ENCODE peak calls at places on chromosomes 16 and 17, in five cellular contexts. One of them, this sample, is unnamed.

GRCh38 chr17:49570540-49571242 is 5.0 kb upstream of the NXPH3 start:
- DNase-seq in fibroblast of pulmonary artery: no peak
- DNase-seq in WERI-Rb-1: no peak
- DNase-seq in suprapubic skin: no peak
- DNase-seq in tibial artery: no peak
- DNase-seq in this sample: no peak

GRCh38 chr16:3945751-3946603 is 65.5 kb upstream of the CREBBP start:
- DNase-seq in fibroblast of pulmonary artery: peak
- DNase-seq in tibial artery: no peak
- DNase-seq in WERI-Rb-1: no peak
- DNase-seq in suprapubic skin: peak
- DNase-seq in this sample: no peak

GRCh38 chr17:61002316-61002736 is 324.7 kb downstream of the BCAS3 start:
- DNase-seq in fibroblast of pulmonary artery: peak
- DNase-seq in WERI-Rb-1: no peak
- DNase-seq in suprapubic skin: no peak
- DNase-seq in tibial artery: no peak
- DNase-seq in this sample: no peak

GRCh38 chr16:3274490-3274889 is 8.8 kb upstream of the ZNF263 start:
- DNase-seq in fibroblast of pulmonary artery: no peak
- DNase-seq in suprapubic skin: no peak
- DNase-seq in WERI-Rb-1: peak
- DNase-seq in tibial artery: no peak
- DNase-seq in this sample: no peak

GRCh38 chr17:73657473-73658116 is 13.3 kb upstream of the SDK2 start:
- DNase-seq in tibial artery: no peak
- DNase-seq in suprapubic skin: no peak
- DNase-seq in WERI-Rb-1: peak
- DNase-seq in fibroblast of pulmonary artery: peak
- DNase-seq in this sample: no peak

GRCh38 chr16:56237451-56237930 is 46.2 kb downstream of the GNAO1 start:
- DNase-seq in suprapubic skin: no peak
- DNase-seq in fibroblast of pulmonary artery: no peak
- DNase-seq in WERI-Rb-1: no peak
- DNase-seq in tibial artery: peak
- DNase-seq in this sample: no peak

GRCh38 chr17:75875182-75875939 is 3.0 kb downstream of the TRIM47 start:
- DNase-seq in fibroblast of pulmonary artery: no peak
- DNase-seq in WERI-Rb-1: no peak
- DNase-seq in tibial artery: no peak
- DNase-seq in suprapubic skin: no peak
- DNase-seq in this sample: no peak

GRCh38 chr16:320206-320605 is 32.3 kb downstream of the AXIN1 start:
- DNase-seq in suprapubic skin: no peak
- DNase-seq in fibroblast of pulmonary artery: no peak
- DNase-seq in tibial artery: no peak
- DNase-seq in WERI-Rb-1: no peak
- DNase-seq in this sample: no peak

GRCh38 chr17:50274142-50274944 is at the start of gene TMEM92:
- DNase-seq in suprapubic skin: peak
- DNase-seq in WERI-Rb-1: peak
- DNase-seq in tibial artery: peak
- DNase-seq in fibroblast of pulmonary artery: no peak
- DNase-seq in this sample: no peak

GRCh38 chr16:1612320-1613111 is at the start of gene CRAMP1:
- DNase-seq in tibial artery: peak
- DNase-seq in fibroblast of pulmonary artery: no peak
- DNase-seq in suprapubic skin: peak
- DNase-seq in WERI-Rb-1: peak
- DNase-seq in this sample: no peak

GRCh38 chr16:74699666-74700065 is 996 bp downstream of the MLKL start:
- DNase-seq in tibial artery: no peak
- DNase-seq in fibroblast of pulmonary artery: no peak
- DNase-seq in WERI-Rb-1: no peak
- DNase-seq in suprapubic skin: no peak
- DNase-seq in this sample: no peak

GRCh38 chr16:56013962-56014552 is 138.9 kb upstream of the CES5A start:
- DNase-seq in fibroblast of pulmonary artery: peak
- DNase-seq in suprapubic skin: no peak
- DNase-seq in tibial artery: no peak
- DNase-seq in WERI-Rb-1: peak
- DNase-seq in this sample: no peak

GRCh38 chr16:13552062-13552959 is 367.6 kb upstream of the ERCC4 start:
- DNase-seq in fibroblast of pulmonary artery: no peak
- DNase-seq in WERI-Rb-1: no peak
- DNase-seq in suprapubic skin: no peak
- DNase-seq in tibial artery: no peak
- DNase-seq in this sample: no peak

GRCh38 chr17:44108440-44109311 is 14.8 kb downstream of the HDAC5 start:
- DNase-seq in WERI-Rb-1: peak
- DNase-seq in tibial artery: peak
- DNase-seq in suprapubic skin: peak
- DNase-seq in fibroblast of pulmonary artery: peak
- DNase-seq in this sample: no peak

GRCh38 chr16:83206426-83206825 is 579.7 kb downstream of the CDH13 start:
- DNase-seq in tibial artery: no peak
- DNase-seq in WERI-Rb-1: no peak
- DNase-seq in fibroblast of pulmonary artery: no peak
- DNase-seq in suprapubic skin: no peak
- DNase-seq in this sample: no peak

GRCh38 chr17:41553176-41553575 is 18.7 kb downstream of the KRT9 start:
- DNase-seq in WERI-Rb-1: no peak
- DNase-seq in fibroblast of pulmonary artery: no peak
- DNase-seq in tibial artery: no peak
- DNase-seq in suprapubic skin: no peak
- DNase-seq in this sample: no peak

GRCh38 chr17:41530062-41531048 is 2.2 kb upstream of the KRT19 start:
- DNase-seq in suprapubic skin: no peak
- DNase-seq in tibial artery: no peak
- DNase-seq in WERI-Rb-1: no peak
- DNase-seq in fibroblast of pulmonary artery: peak
- DNase-seq in this sample: no peak

GRCh38 chr17:82153745-82154375 is 55.8 kb upstream of the FASN start:
- DNase-seq in fibroblast of pulmonary artery: peak
- DNase-seq in suprapubic skin: peak
- DNase-seq in WERI-Rb-1: peak
- DNase-seq in tibial artery: peak
- DNase-seq in this sample: peak

GRCh38 chr17:65554568-65555223 is 6.8 kb downstream of the AXIN2 start:
- DNase-seq in WERI-Rb-1: no peak
- DNase-seq in fibroblast of pulmonary artery: no peak
- DNase-seq in tibial artery: no peak
- DNase-seq in suprapubic skin: no peak
- DNase-seq in this sample: no peak

GRCh38 chr17:76467366-76467765 is at the start of gene AANAT:
- DNase-seq in tibial artery: no peak
- DNase-seq in fibroblast of pulmonary artery: no peak
- DNase-seq in WERI-Rb-1: peak
- DNase-seq in suprapubic skin: no peak
- DNase-seq in this sample: no peak

GRCh38 chr17:17812211-17813054 is 24.4 kb downstream of the SREBF1 start:
- DNase-seq in fibroblast of pulmonary artery: peak
- DNase-seq in WERI-Rb-1: peak
- DNase-seq in suprapubic skin: peak
- DNase-seq in tibial artery: peak
- DNase-seq in this sample: no peak

GRCh38 chr17:66841744-66842143 is 6.8 kb downstream of the CACNG5 start:
- DNase-seq in WERI-Rb-1: no peak
- DNase-seq in suprapubic skin: no peak
- DNase-seq in fibroblast of pulmonary artery: no peak
- DNase-seq in tibial artery: no peak
- DNase-seq in this sample: no peak

GRCh38 chr16:57354311-57354710 is 4.3 kb upstream of the CCL22 start:
- DNase-seq in suprapubic skin: no peak
- DNase-seq in fibroblast of pulmonary artery: no peak
- DNase-seq in tibial artery: no peak
- DNase-seq in WERI-Rb-1: no peak
- DNase-seq in this sample: no peak

GRCh38 chr17:32912218-32912897 is 15.6 kb upstream of the TMEM98 start:
- DNase-seq in fibroblast of pulmonary artery: peak
- DNase-seq in suprapubic skin: no peak
- DNase-seq in tibial artery: peak
- DNase-seq in WERI-Rb-1: peak
- DNase-seq in this sample: no peak

GRCh38 chr16:15829460-15829859 is 27.4 kb downstream of the MYH11 start:
- DNase-seq in fibroblast of pulmonary artery: peak
- DNase-seq in tibial artery: peak
- DNase-seq in suprapubic skin: peak
- DNase-seq in WERI-Rb-1: no peak
- DNase-seq in this sample: no peak

GRCh38 chr17:39631403-39631802 is 4.7 kb downstream of the PPP1R1B start:
- DNase-seq in tibial artery: no peak
- DNase-seq in WERI-Rb-1: no peak
- DNase-seq in suprapubic skin: no peak
- DNase-seq in fibroblast of pulmonary artery: no peak
- DNase-seq in this sample: no peak

GRCh38 chr17:41625602-41626001 is 1.2 kb upstream of the KRT17 start:
- DNase-seq in WERI-Rb-1: no peak
- DNase-seq in suprapubic skin: peak
- DNase-seq in fibroblast of pulmonary artery: no peak
- DNase-seq in tibial artery: peak
- DNase-seq in this sample: no peak

GRCh38 chr16:64137976-64138375 is 983.9 kb downstream of the CDH11 start:
- DNase-seq in suprapubic skin: no peak
- DNase-seq in tibial artery: no peak
- DNase-seq in WERI-Rb-1: no peak
- DNase-seq in fibroblast of pulmonary artery: no peak
- DNase-seq in this sample: no peak

GRCh38 chr16:89638455-89638854 is 19.1 kb downstream of the CHMP1A start:
- DNase-seq in tibial artery: no peak
- DNase-seq in suprapubic skin: no peak
- DNase-seq in WERI-Rb-1: no peak
- DNase-seq in fibroblast of pulmonary artery: no peak
- DNase-seq in this sample: no peak

GRCh38 chr17:31472137-31472536 is 80.7 kb downstream of the RAB11FIP4 start:
- DNase-seq in tibial artery: no peak
- DNase-seq in fibroblast of pulmonary artery: no peak
- DNase-seq in suprapubic skin: no peak
- DNase-seq in WERI-Rb-1: no peak
- DNase-seq in this sample: no peak

GRCh38 chr17:65388911-65389310 is 172.5 kb downstream of the AXIN2 start:
- DNase-seq in WERI-Rb-1: no peak
- DNase-seq in fibroblast of pulmonary artery: peak
- DNase-seq in suprapubic skin: no peak
- DNase-seq in tibial artery: no peak
- DNase-seq in this sample: no peak

GRCh38 chr17:6495450-6496115 is 51.3 kb downstream of the PIMREG start:
- DNase-seq in tibial artery: peak
- DNase-seq in fibroblast of pulmonary artery: no peak
- DNase-seq in suprapubic skin: peak
- DNase-seq in WERI-Rb-1: peak
- DNase-seq in this sample: no peak
- TF ChIP-seq CTCF in tibial artery: no peak
- TF ChIP-seq CTCF in fibroblast of pulmonary artery: peak
- TF ChIP-seq CTCF in suprapubic skin: no peak
- TF ChIP-seq CTCF in WERI-Rb-1: peak
- TF ChIP-seq CTCF in this sample: no peak

DNA sequence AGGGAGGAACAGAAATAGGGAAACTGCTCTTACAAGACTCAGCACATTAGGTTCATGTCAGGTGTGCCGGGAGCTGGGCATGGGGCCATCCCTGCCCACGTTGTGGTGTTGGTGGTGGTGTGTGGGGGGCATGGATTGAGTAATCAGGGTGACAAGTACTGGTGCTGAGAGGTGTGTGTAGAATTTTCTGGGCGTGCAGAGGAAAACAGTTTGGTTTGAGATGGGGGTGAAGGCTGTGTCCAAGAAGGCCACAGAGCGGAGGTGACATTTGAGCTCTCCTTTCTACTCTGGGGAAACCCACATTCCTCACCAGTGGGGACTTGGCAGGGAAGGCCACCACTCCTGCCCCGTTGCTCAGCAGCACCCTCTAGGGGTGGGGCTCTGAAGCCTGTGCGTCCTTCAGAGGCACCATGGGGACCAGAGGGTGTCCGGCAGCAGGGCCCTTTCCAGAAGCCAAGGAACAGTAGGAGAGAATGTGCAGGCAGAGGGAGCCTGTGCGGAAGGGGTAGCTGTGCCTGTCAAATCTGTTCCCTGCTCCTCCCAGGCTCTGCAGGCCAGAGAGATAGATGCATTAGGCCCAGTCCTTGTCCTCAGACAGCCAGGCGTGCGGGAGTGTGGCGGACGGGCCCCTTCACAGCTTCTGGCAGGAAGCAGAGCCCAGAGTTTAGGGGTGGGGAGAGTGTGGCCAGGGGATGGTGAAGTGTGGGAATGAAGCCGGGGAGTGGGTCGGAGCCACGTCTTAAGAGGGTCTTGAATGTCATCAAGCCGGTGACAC is 48.7 kb upstream of the GSE1 start:
- DNase-seq in tibial artery: no peak
- DNase-seq in suprapubic skin: no peak
- DNase-seq in WERI-Rb-1: no peak
- DNase-seq in fibroblast of pulmonary artery: no peak
- DNase-seq in this sample: no peak
- TF ChIP-seq CTCF in tibial artery: peak
- TF ChIP-seq CTCF in suprapubic skin: no peak
- TF ChIP-seq CTCF in WERI-Rb-1: peak
- TF ChIP-seq CTCF in fibroblast of pulmonary artery: peak
- TF ChIP-seq CTCF in this sample: peak

DNA sequence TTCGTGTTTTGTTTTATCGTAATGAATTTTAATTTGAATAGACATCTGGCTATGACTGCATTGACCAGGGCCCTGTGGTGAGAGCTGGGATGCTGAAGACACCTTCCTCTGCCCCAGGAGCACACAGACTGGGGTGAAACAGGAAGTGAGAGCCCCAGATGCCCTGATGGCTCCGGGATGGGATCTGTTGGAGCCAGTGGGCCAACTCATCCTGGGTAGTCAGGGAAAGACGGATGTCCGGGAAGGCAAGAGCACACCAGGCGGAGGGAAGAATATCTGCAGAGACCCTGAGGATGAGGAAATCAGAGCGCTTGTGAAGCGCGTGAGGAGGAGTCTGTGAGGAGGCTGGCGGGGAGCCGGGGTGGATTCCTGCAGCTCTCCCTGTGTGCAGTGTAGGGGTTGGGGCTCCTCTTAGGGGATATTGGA is 71.5 kb upstream of the LGALS9 start:
- DNase-seq in WERI-Rb-1: no peak
- DNase-seq in suprapubic skin: peak
- DNase-seq in tibial artery: peak
- DNase-seq in fibroblast of pulmonary artery: peak
- DNase-seq in this sample: no peak
- TF ChIP-seq CTCF in WERI-Rb-1: no peak
- TF ChIP-seq CTCF in suprapubic skin: no peak
- TF ChIP-seq CTCF in tibial artery: no peak
- TF ChIP-seq CTCF in fibroblast of pulmonary artery: peak
- TF ChIP-seq CTCF in this sample: no peak

DNA sequence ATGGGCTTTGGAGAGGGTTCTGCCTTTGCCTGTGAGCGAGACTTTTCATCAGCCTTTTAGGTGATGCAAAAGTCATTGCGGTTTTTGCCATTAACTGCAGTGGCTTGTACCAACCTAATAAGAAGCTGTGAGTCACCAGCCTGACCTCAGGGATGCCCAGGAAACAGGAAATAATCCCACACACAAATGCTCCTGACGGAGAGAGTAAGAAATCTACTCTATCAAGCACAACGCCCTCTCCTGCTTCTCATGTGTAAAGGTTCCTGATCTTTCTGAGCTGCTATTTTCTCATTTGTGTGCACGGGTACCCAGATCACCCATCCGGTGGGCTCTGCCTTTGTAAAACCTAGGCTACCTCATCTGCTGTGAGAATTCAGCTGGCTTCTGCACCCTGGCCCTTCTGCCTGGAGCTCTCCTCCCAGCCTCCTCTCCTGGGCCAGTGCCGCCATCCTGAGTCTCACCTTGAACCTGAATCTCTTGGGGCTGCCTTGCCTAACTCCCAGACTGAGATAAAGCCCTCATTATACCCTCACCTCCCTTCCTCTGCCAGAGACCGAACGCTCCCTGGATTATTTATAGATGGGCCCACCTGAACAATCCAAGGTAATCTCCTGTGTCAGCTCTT is 299.7 kb downstream of the C16orf95 start:
- DNase-seq in suprapubic skin: no peak
- DNase-seq in fibroblast of pulmonary artery: peak
- DNase-seq in tibial artery: peak
- DNase-seq in WERI-Rb-1: no peak
- DNase-seq in this sample: no peak
- TF ChIP-seq CTCF in suprapubic skin: no peak
- TF ChIP-seq CTCF in fibroblast of pulmonary artery: peak
- TF ChIP-seq CTCF in tibial artery: no peak
- TF ChIP-seq CTCF in WERI-Rb-1: peak
- TF ChIP-seq CTCF in this sample: no peak